ENCODE peak calls at places on chromosomes 5 and 9, in nine cellular contexts. I, L, N, A, H, Z, B, D and J are unnamed samples.
A peak's percentile ranks its signal among the peaks of the same experiment; 100 is the strongest.

GRCh38 chr9:20898885-20899554 is 132.4 kb downstream of the HACD4 start:
- DNase-seq in I (no peak), L (no peak), N (peak; percentile 16), A (no peak), H (no peak), Z (no peak), B (no peak), D (no peak), J (no peak)

GRCh38 chr5:96146675-96147074 is 185.0 kb upstream of the ELL2 start:
- DNase-seq in I (no peak), L (no peak), N (peak; percentile 95), A (peak; percentile 52), H (no peak), Z (no peak), B (no peak), D (no peak), J (no peak)

GRCh38 chr9:93577045-93577939 is 908 bp downstream of the PHF2 start:
- DNase-seq in I (peak; percentile 64), L (peak; percentile 58), N (no peak), A (no peak), H (peak; percentile 70), Z (peak; percentile 62), B (peak; percentile 37), D (no peak), J (peak; percentile 56)

GRCh38 chr5:1133108-1133507 is 21.2 kb upstream of the SLC12A7 start:
- DNase-seq in I (no peak), L (no peak), N (no peak), A (no peak), H (no peak), Z (no peak), B (no peak), D (no peak), J (no peak)

GRCh38 chr9:134381671-134382505 is 55.6 kb downstream of the RXRA start:
- DNase-seq in I (no peak), L (peak; percentile 74), N (no peak), A (no peak), H (no peak), Z (no peak), B (peak; percentile 49), D (no peak), J (no peak)

GRCh38 chr5:134174841-134175839 is 1.6 kb downstream of the SKP1 start:
- DNase-seq in I (no peak), L (no peak), N (peak; percentile 67), A (peak; percentile 23), H (no peak), Z (no peak), B (no peak), D (no peak), J (no peak)

GRCh38 chr5:135120951-135121350 is 86.9 kb upstream of the PITX1 start:
- DNase-seq in I (no peak), L (peak; percentile 1), N (no peak), A (no peak), H (no peak), Z (no peak), B (no peak), D (no peak), J (no peak)

GRCh38 chr9:38362912-38363588 is 29.5 kb upstream of the ALDH1B1 start:
- DNase-seq in I (peak; percentile 40), L (peak; percentile 44), N (peak; percentile 85), A (peak; percentile 72), H (peak; percentile 61), Z (peak; percentile 41), B (peak; percentile 22), D (no peak), J (peak; percentile 50)

GRCh38 chr9:4301302-4301701 is 1.4 kb upstream of the GLIS3 start:
- DNase-seq in I (no peak), L (no peak), N (peak; percentile 70), A (no peak), H (no peak), Z (no peak), B (no peak), D (no peak), J (no peak)

GRCh38 chr9:97594414-97594921 is 38.7 kb downstream of the TSTD2 start:
- DNase-seq in I (no peak), L (peak; percentile 80), N (no peak), A (no peak), H (no peak), Z (no peak), B (no peak), D (peak; percentile 89), J (no peak)

GRCh38 chr5:90709323-90710148 is 150.9 kb downstream of the ADGRV1 start:
- DNase-seq in I (peak; percentile 15), L (peak; percentile 21), N (peak; percentile 25), A (peak; percentile 53), H (no peak), Z (peak; percentile 10), B (peak; percentile 21), D (no peak), J (peak; percentile 26)

GRCh38 chr5:32206799-32207634 is 32.9 kb upstream of the GOLPH3 start:
- DNase-seq in I (no peak), L (no peak), N (no peak), A (no peak), H (no peak), Z (no peak), B (no peak), D (no peak), J (no peak)

GRCh38 chr9:124347206-124347967 is 67.9 kb downstream of the PSMB7 start:
- DNase-seq in I (peak; percentile 16), L (peak; percentile 22), N (no peak), A (no peak), H (no peak), Z (no peak), B (no peak), D (peak; percentile 49), J (no peak)

GRCh38 chr5:114467141-114467540 is 105.3 kb downstream of the KCNN2 start:
- DNase-seq in I (no peak), L (no peak), N (no peak), A (no peak), H (no peak), Z (no peak), B (no peak), D (no peak), J (no peak)

GRCh38 chr9:68705636-68706578 is 867 bp downstream of the PIP5K1B start:
- DNase-seq in I (no peak), L (peak; percentile 71), N (no peak), A (no peak), H (no peak), Z (no peak), B (peak; percentile 67), D (peak; percentile 63), J (peak; percentile 19)
- TF ChIP-seq POLR2A in I (no peak), L (no peak), N (no peak), A (no peak), H (no peak), Z (no peak), B (no peak), D (no peak), J (no peak)

GRCh38 chr9:91857831-91858669 is 92.0 kb downstream of the ROR2 start:
- DNase-seq in I (no peak), L (no peak), N (no peak), A (no peak), H (no peak), Z (no peak), B (no peak), D (peak; percentile 71), J (no peak)
- H3K27ac ChIP-seq in I (no peak overlapping the region), L (no peak overlapping the region), N (no peak overlapping the region), A (no peak overlapping the region), H (no peak overlapping the region), Z (peak overlapping the region; percentile 38), B (peak overlapping the region; percentile 18), D (peak overlapping the region; percentile 74), J (no peak overlapping the region)

GRCh38 chr9:101397746-101398334 is 578 bp downstream of the MRPL50 start:
- DNase-seq in I (no peak), L (no peak), N (no peak), A (no peak), H (no peak), Z (peak; percentile 5), B (peak; percentile 7), D (no peak), J (no peak)

GRCh38 chr9:101398930-101399640 is 434 bp downstream of the ZNF189 start:
- DNase-seq in I (no peak), L (peak; percentile 28), N (no peak), A (peak; percentile 3), H (peak; percentile 63), Z (peak; percentile 23), B (peak; percentile 7), D (peak; percentile 64), J (peak; percentile 57)

GRCh38 chr9:101400120-101400519 is 1.5 kb downstream of the ZNF189 start:
- DNase-seq in I (peak; percentile 36), L (no peak), N (no peak), A (no peak), H (no peak), Z (no peak), B (peak; percentile 10), D (no peak), J (no peak)

GRCh38 chr9:101399641-101399965 is 952 bp downstream of the ZNF189 start:
- DNase-seq in I (no peak), L (no peak), N (no peak), A (no peak), H (no peak), Z (no peak), B (no peak), D (no peak), J (no peak)

DNA sequence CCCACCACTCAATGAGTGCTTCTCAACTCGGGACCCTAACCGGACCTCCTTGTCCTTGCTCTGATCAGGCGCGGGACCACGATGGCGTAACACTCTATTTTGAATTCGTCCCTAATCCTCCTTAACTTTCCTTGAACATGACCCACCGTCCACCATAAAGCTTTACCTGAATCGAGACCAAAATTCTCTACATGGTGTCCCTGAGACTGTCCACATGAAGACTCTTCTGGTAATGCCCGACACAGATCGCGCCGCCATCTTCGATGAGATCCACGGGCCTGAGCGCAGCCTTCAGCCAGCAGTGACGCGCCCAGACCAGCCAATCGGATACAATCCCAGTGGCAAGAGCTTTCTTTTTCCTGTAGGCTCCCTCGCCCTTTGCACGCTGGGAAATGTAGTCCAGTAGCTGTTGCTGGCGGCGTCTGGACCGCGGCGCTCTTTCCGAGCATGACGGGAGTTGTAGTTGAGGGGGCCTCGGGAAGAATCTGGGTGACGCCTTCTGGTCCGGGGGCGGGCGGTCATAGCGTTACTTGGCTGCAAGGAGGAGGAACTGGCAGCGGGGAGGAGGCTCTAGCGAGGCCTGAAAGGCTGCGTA is at the start of the genes MRPL50 and ZNF189:
- DNase-seq in I (peak; percentile 97), L (peak; percentile 99), N (peak; percentile 99), A (peak; percentile 98), H (peak; percentile 99), Z (peak; percentile 99), B (peak; percentile 98), D (peak; percentile 99), J (peak; percentile 98)
- TF ChIP-seq POLR2A in I (peak; percentile 93), L (peak; percentile 82), N (peak; percentile 95), A (peak; percentile 74), H (no peak), Z (peak; percentile 87), B (peak; percentile 84), D (peak; percentile 39), J (peak; percentile 88)

GRCh38 chr9:112711050-112711689 is 6.7 kb downstream of the INIP start:
- DNase-seq in I (no peak), L (no peak), N (peak; percentile 64), A (peak; percentile 42), H (no peak), Z (no peak), B (no peak), D (no peak), J (no peak)
- H3K27ac ChIP-seq in I (no peak overlapping the region), L (no peak overlapping the region), N (no peak overlapping the region), A (no peak overlapping the region), H (no peak overlapping the region), Z (no peak overlapping the region), B (no peak overlapping the region), D (no peak overlapping the region), J (no peak overlapping the region)